ENCODE peak calls at places on chromosomes 12 and 14, in five cellular contexts. One of them, this sample, is unnamed.

GRCh38 chr12:94649349-94650142 is 811 bp downstream of the TMCC3 start:
- DNase-seq in sigmoid colon: peak
- DNase-seq in spleen: peak
- DNase-seq in tibial artery: peak
- DNase-seq in BJ: no peak
- DNase-seq in this sample: no peak

GRCh38 chr14:70441641-70442040 is 10.3 kb upstream of the ADAM21 start:
- DNase-seq in sigmoid colon: no peak
- DNase-seq in spleen: no peak
- DNase-seq in tibial artery: no peak
- DNase-seq in BJ: no peak
- DNase-seq in this sample: no peak

GRCh38 chr12:46483572-46484395 is 111.2 kb upstream of the SLC38A2 start:
- DNase-seq in sigmoid colon: no peak
- DNase-seq in spleen: no peak
- DNase-seq in tibial artery: no peak
- DNase-seq in BJ: no peak
- DNase-seq in this sample: no peak

GRCh38 chr14:77804592-77804991 is 4.7 kb downstream of the ADCK1 start:
- DNase-seq in sigmoid colon: no peak
- DNase-seq in spleen: no peak
- DNase-seq in tibial artery: no peak
- DNase-seq in BJ: no peak
- DNase-seq in this sample: no peak

GRCh38 chr12:105933671-105934665 is 204.8 kb downstream of the NUAK1 start:
- DNase-seq in sigmoid colon: peak
- DNase-seq in spleen: no peak
- DNase-seq in tibial artery: peak
- DNase-seq in BJ: peak
- DNase-seq in this sample: peak

GRCh38 chr12:96177013-96177412 is 17.2 kb upstream of the ELK3 start:
- DNase-seq in sigmoid colon: no peak
- DNase-seq in spleen: no peak
- DNase-seq in tibial artery: no peak
- DNase-seq in BJ: no peak
- DNase-seq in this sample: no peak

GRCh38 chr12:29270446-29270845 is 110.5 kb downstream of the ERGIC2 start:
- DNase-seq in sigmoid colon: no peak
- DNase-seq in spleen: no peak
- DNase-seq in tibial artery: no peak
- DNase-seq in BJ: no peak
- DNase-seq in this sample: no peak

GRCh38 chr14:102362084-102362483 is 606 bp downstream of the CINP start:
- DNase-seq in sigmoid colon: no peak
- DNase-seq in spleen: no peak
- DNase-seq in tibial artery: no peak
- DNase-seq in BJ: peak
- DNase-seq in this sample: no peak

GRCh38 chr12:31470462-31470861 is 120.5 kb downstream of the DENND5B start:
- DNase-seq in sigmoid colon: no peak
- DNase-seq in spleen: no peak
- DNase-seq in tibial artery: no peak
- DNase-seq in BJ: no peak
- DNase-seq in this sample: no peak

GRCh38 chr12:34294671-34295365 is 272.5 kb downstream of the ALG10 start:
- DNase-seq in sigmoid colon: peak
- DNase-seq in spleen: no peak
- DNase-seq in tibial artery: peak
- DNase-seq in BJ: no peak
- DNase-seq in this sample: no peak

GRCh38 chr12:45232771-45233372 is 17.0 kb downstream of the ANO6 start:
- DNase-seq in sigmoid colon: peak
- DNase-seq in spleen: no peak
- DNase-seq in tibial artery: peak
- DNase-seq in BJ: peak
- DNase-seq in this sample: no peak

GRCh38 chr12:63068857-63069442 is 82.1 kb downstream of the AVPR1A start:
- DNase-seq in sigmoid colon: no peak
- DNase-seq in spleen: no peak
- DNase-seq in tibial artery: no peak
- DNase-seq in BJ: no peak
- DNase-seq in this sample: peak

GRCh38 chr14:24329073-24329663 is 5.7 kb downstream of the ADCY4 start:
- DNase-seq in sigmoid colon: no peak
- DNase-seq in spleen: no peak
- DNase-seq in tibial artery: no peak
- DNase-seq in BJ: no peak
- DNase-seq in this sample: no peak

GRCh38 chr12:6688543-6688999 is 604 bp downstream of the ZNF384 start:
- DNase-seq in sigmoid colon: no peak
- DNase-seq in spleen: peak
- DNase-seq in tibial artery: peak
- DNase-seq in BJ: no peak
- DNase-seq in this sample: no peak

GRCh38 chr14:104130974-104131651 is 7.3 kb upstream of the KIF26A start:
- DNase-seq in sigmoid colon: peak
- DNase-seq in spleen: peak
- DNase-seq in tibial artery: no peak
- DNase-seq in BJ: no peak
- DNase-seq in this sample: no peak

GRCh38 chr12:120726961-120727360 is 1.3 kb downstream of the ACADS start:
- DNase-seq in sigmoid colon: peak
- DNase-seq in spleen: peak
- DNase-seq in tibial artery: no peak
- DNase-seq in BJ: no peak
- DNase-seq in this sample: no peak

GRCh38 chr14:102252834-102253801 is 51.8 kb downstream of the MOK start:
- DNase-seq in sigmoid colon: no peak
- DNase-seq in spleen: no peak
- DNase-seq in tibial artery: no peak
- DNase-seq in BJ: no peak
- DNase-seq in this sample: no peak

GRCh38 chr14:37081220-37081619 is 91.2 kb downstream of the SLC25A21 start:
- DNase-seq in sigmoid colon: no peak
- DNase-seq in spleen: no peak
- DNase-seq in tibial artery: no peak
- DNase-seq in BJ: no peak
- DNase-seq in this sample: no peak

GRCh38 chr12:100840748-100841147 is 46.2 kb downstream of the ANO4 start:
- DNase-seq in sigmoid colon: no peak
- DNase-seq in spleen: no peak
- DNase-seq in tibial artery: no peak
- DNase-seq in BJ: no peak
- DNase-seq in this sample: no peak

GRCh38 chr14:101122855-101123129 is 219.3 kb upstream of the RTL1 start:
- DNase-seq in sigmoid colon: peak
- DNase-seq in spleen: no peak
- DNase-seq in tibial artery: no peak
- DNase-seq in BJ: no peak
- DNase-seq in this sample: no peak

GRCh38 chr14:85531594-85532391 is 1.8 kb downstream of the FLRT2 start:
- DNase-seq in sigmoid colon: peak
- DNase-seq in spleen: peak
- DNase-seq in tibial artery: peak
- DNase-seq in BJ: no peak
- DNase-seq in this sample: no peak

GRCh38 chr14:55366271-55366670 is 45.4 kb downstream of the ATG14 start:
- DNase-seq in sigmoid colon: no peak
- DNase-seq in spleen: no peak
- DNase-seq in tibial artery: no peak
- DNase-seq in BJ: peak
- DNase-seq in this sample: peak

GRCh38 chr12:104115587-104115975 is 22.4 kb downstream of the NFYB start:
- DNase-seq in sigmoid colon: no peak
- DNase-seq in spleen: no peak
- DNase-seq in tibial artery: no peak
- DNase-seq in BJ: no peak
- DNase-seq in this sample: no peak

DNA sequence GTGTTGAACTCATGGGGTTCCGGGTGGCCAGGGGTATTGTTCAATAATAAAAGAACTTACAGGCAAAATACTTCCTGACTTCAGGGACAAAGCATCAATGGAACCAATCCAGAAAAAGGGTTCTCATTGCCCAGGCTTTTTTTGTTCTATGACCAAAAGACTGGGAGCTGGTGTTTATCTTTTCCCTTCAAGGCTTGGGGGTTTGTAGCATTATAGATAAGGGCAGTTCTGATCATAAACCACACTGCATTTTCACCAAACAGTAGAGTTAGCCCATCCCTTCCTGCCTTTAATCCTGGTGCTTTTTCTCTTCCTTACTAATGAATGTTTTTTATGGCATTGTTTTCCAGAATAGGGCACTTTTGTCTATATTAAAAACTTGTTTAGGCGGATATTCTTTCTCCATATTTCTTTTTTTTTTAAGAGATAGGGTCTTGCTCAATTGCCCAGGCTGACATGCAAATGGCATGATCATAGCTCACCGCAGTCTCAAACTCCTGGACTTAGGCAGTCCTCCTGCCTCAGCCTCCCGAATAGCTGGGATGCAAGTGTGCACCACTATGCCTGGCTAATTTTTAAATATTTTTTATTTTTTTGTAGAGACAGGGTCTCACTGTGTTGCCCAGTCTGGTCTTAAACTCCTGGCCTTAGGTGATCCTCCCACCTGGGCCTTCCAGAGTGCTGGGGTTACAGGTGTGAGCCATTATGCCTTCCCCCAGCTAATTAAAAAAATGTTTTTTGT is 9.7 kb downstream of the FUT8 start:
- DNase-seq in sigmoid colon: no peak
- DNase-seq in spleen: no peak
- DNase-seq in tibial artery: no peak
- DNase-seq in BJ: no peak
- DNase-seq in this sample: no peak
- H3K4me3 ChIP-seq in sigmoid colon: no peak
- H3K4me3 ChIP-seq in spleen: no peak
- H3K4me3 ChIP-seq in tibial artery: no peak
- H3K4me3 ChIP-seq in BJ: peak
- H3K4me3 ChIP-seq in this sample: no peak

GRCh38 chr14:39682000-39682399 is 249.8 kb upstream of the FBXO33 start:
- DNase-seq in sigmoid colon: no peak
- DNase-seq in spleen: no peak
- DNase-seq in tibial artery: no peak
- DNase-seq in BJ: no peak
- DNase-seq in this sample: no peak

GRCh38 chr14:39682563-39682962 is 250.3 kb upstream of the FBXO33 start:
- DNase-seq in sigmoid colon: no peak
- DNase-seq in spleen: no peak
- DNase-seq in tibial artery: no peak
- DNase-seq in BJ: no peak
- DNase-seq in this sample: no peak

GRCh38 chr14:39680777-39681176 is 248.5 kb upstream of the FBXO33 start:
- DNase-seq in sigmoid colon: no peak
- DNase-seq in spleen: no peak
- DNase-seq in tibial artery: no peak
- DNase-seq in BJ: no peak
- DNase-seq in this sample: no peak

GRCh38 chr14:39683711-39684110 is 251.5 kb upstream of the FBXO33 start:
- DNase-seq in sigmoid colon: no peak
- DNase-seq in spleen: no peak
- DNase-seq in tibial artery: no peak
- DNase-seq in BJ: no peak
- DNase-seq in this sample: no peak
- H3K4me3 ChIP-seq in sigmoid colon: no peak
- H3K4me3 ChIP-seq in spleen: no peak
- H3K4me3 ChIP-seq in tibial artery: no peak
- H3K4me3 ChIP-seq in BJ: no peak
- H3K4me3 ChIP-seq in this sample: no peak

DNA sequence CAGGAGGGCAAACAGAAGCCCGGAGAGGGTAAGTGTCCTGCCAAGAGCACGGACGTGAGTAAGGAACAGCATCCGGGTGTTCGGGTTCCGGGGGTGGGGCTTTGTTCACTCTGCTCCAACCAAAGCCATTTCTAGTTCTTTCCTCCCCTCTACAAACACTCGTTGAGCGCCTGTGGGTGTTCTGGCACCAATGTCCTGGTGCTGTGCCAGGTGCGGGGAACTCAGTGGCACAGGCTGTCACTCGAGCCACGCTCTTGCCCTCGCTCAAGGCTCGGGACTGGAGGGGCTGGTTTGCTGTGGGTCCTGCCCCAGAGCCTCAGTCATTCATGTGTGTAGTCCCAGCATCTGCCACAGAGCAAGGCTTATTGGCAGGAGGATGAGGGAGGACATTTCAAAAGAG is 157.5 kb downstream of the CALM1 start:
- DNase-seq in sigmoid colon: peak
- DNase-seq in spleen: peak
- DNase-seq in tibial artery: peak
- DNase-seq in BJ: no peak
- DNase-seq in this sample: no peak
- H3K4me3 ChIP-seq in sigmoid colon: no peak
- H3K4me3 ChIP-seq in spleen: no peak
- H3K4me3 ChIP-seq in tibial artery: peak
- H3K4me3 ChIP-seq in BJ: no peak
- H3K4me3 ChIP-seq in this sample: no peak

GRCh38 chr12:91106283-91106682 is 5.0 kb downstream of the LUM start:
- DNase-seq in sigmoid colon: no peak
- DNase-seq in spleen: no peak
- DNase-seq in tibial artery: no peak
- DNase-seq in BJ: no peak
- DNase-seq in this sample: no peak

GRCh38 chr12:91104812-91105466 is 6.4 kb downstream of the LUM start:
- DNase-seq in sigmoid colon: no peak
- DNase-seq in spleen: no peak
- DNase-seq in tibial artery: no peak
- DNase-seq in BJ: no peak
- DNase-seq in this sample: no peak

GRCh38 chr12:91109148-91109564 is 2.1 kb downstream of the LUM start:
- DNase-seq in sigmoid colon: peak
- DNase-seq in spleen: no peak
- DNase-seq in tibial artery: peak
- DNase-seq in BJ: peak
- DNase-seq in this sample: no peak

GRCh38 chr12:91105807-91106206 is 5.5 kb downstream of the LUM start:
- DNase-seq in sigmoid colon: no peak
- DNase-seq in spleen: no peak
- DNase-seq in tibial artery: no peak
- DNase-seq in BJ: no peak
- DNase-seq in this sample: no peak

GRCh38 chr12:91108196-91108595 is 3.1 kb downstream of the LUM start:
- DNase-seq in sigmoid colon: no peak
- DNase-seq in spleen: no peak
- DNase-seq in tibial artery: no peak
- DNase-seq in BJ: no peak
- DNase-seq in this sample: no peak
- H3K4me3 ChIP-seq in sigmoid colon: no peak
- H3K4me3 ChIP-seq in spleen: no peak
- H3K4me3 ChIP-seq in tibial artery: no peak
- H3K4me3 ChIP-seq in BJ: no peak
- H3K4me3 ChIP-seq in this sample: no peak

DNA sequence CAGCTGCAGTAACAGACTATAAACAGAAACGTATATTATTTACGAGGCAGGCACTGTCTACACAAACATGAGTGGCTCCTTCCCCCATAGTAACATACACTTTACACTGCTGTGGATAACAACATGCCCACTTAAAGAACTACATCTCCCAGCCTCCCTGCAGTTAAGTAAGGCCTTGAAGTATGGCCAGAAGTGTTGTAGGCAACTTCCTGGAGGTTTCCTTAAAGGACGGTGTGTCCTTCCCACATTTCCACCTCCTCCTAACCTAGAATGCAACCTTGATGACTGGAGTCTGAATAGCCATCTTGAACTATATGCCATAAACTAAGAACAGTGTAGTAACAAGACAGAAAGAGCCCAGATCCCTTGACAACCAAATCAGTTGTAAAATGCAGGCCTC is 20.3 kb downstream of the MED13L start:
- DNase-seq in sigmoid colon: no peak
- DNase-seq in spleen: no peak
- DNase-seq in tibial artery: no peak
- DNase-seq in BJ: no peak
- DNase-seq in this sample: no peak
- H3K4me3 ChIP-seq in sigmoid colon: no peak
- H3K4me3 ChIP-seq in spleen: no peak
- H3K4me3 ChIP-seq in tibial artery: no peak
- H3K4me3 ChIP-seq in BJ: no peak
- H3K4me3 ChIP-seq in this sample: no peak

This sample was measured in AG04450.